ENCODE peak calls at places on chromosomes 16 and 17, in four cellular contexts. F is left ventricle myocardium inferior, J is brain microvascular endothelial cell, N is HL-60. Y is an unnamed sample.
A peak's percentile ranks its signal among the peaks of the same experiment; 100 is the strongest.

GRCh38 chr17:19753049-19753444 is 4.9 kb upstream of the ALDH3A1 start:
- DNase-seq in F (peak; percentile 55), J (peak; percentile 51), N (peak; percentile 57), Y (peak; percentile 77)

GRCh38 chr17:83131268-83132011 is 52.0 kb downstream of the METRNL start:
- DNase-seq in F (no peak), J (no peak), N (no peak), Y (no peak)

GRCh38 chr17:8846768-8847211 is 20.7 kb downstream of the PIK3R6 start:
- DNase-seq in F (no peak), J (peak; percentile 64), N (no peak), Y (peak; percentile 62)

GRCh38 chr17:43021739-43022512 is at the start of gene VAT1:
- DNase-seq in F (peak; percentile 86), J (peak; percentile 46), N (peak; percentile 81), Y (peak; percentile 80)

GRCh38 chr17:28717578-28718316 is at the start of gene RAB34:
- DNase-seq in F (peak; percentile 72), J (peak; percentile 70), N (no peak), Y (peak; percentile 80)

GRCh38 chr16:86495756-86496261 is 14.5 kb upstream of the FOXF1 start:
- DNase-seq in F (no peak), J (no peak), N (no peak), Y (no peak)

GRCh38 chr16:56851671-56852400 is 13.2 kb upstream of the SLC12A3 start:
- DNase-seq in F (no peak), J (peak; percentile 43), N (peak; percentile 22), Y (peak; percentile 52)

GRCh38 chr17:8947201-8947600 is 18.3 kb downstream of the PIK3R5 start:
- DNase-seq in F (no peak), J (peak; percentile 17), N (no peak), Y (no peak)

GRCh38 chr16:82177555-82177954 is 7.5 kb upstream of the MPHOSPH6 start:
- DNase-seq in F (no peak), J (no peak), N (no peak), Y (no peak)

GRCh38 chr16:6615661-6616060 is 717.0 kb upstream of the RBFOX1 start:
- DNase-seq in F (no peak), J (no peak), N (no peak), Y (no peak)

GRCh38 chr16:75322706-75323105 is 71.3 kb upstream of the BCAR1 start:
- DNase-seq in F (no peak), J (peak; percentile 69), N (no peak), Y (no peak)

GRCh38 chr16:8634991-8635736 is 13.7 kb downstream of the METTL22 start:
- DNase-seq in F (no peak), J (peak; percentile 42), N (no peak), Y (peak; percentile 45)

GRCh38 chr17:40122944-40123810 is 1.4 kb downstream of the MSL1 start:
- DNase-seq in F (peak; percentile 45), J (no peak), N (peak; percentile 58), Y (peak; percentile 49)

GRCh38 chr16:81429045-81429521 is 15.5 kb upstream of the CMIP start:
- DNase-seq in F (peak; percentile 31), J (peak; percentile 53), N (peak; percentile 51), Y (peak; percentile 60)

GRCh38 chr17:43334744-43335400 is 63.9 kb upstream of the ARL4D start:
- DNase-seq in F (no peak), J (no peak), N (no peak), Y (no peak)

GRCh38 chr17:78617371-78618061 is 40.3 kb upstream of the DNAH17 start:
- DNase-seq in F (no peak), J (peak; percentile 34), N (no peak), Y (no peak)

GRCh38 chr16:55488306-55488705 is 9.3 kb downstream of the MMP2 start:
- DNase-seq in F (no peak), J (no peak), N (no peak), Y (no peak)

GRCh38 chr16:1770328-1771071 is 843 bp downstream of the NME3 start:
- DNase-seq in F (peak; percentile 62), J (peak; percentile 33), N (no peak), Y (peak; percentile 61)

GRCh38 chr16:77250395-77250794 is 51.2 kb downstream of the SYCE1L start:
- DNase-seq in F (no peak), J (no peak), N (no peak), Y (no peak)

GRCh38 chr17:37406635-37407455 is at the start of the genes ACACA and TADA2A:
- DNase-seq in F (peak; percentile 82), J (peak; percentile 9), N (peak; percentile 81), Y (peak; percentile 85)

GRCh38 chr17:73984981-73985380 is 218.5 kb upstream of the RPL38 start:
- DNase-seq in F (no peak), J (no peak), N (peak; percentile 7), Y (no peak)

GRCh38 chr16:69930117-69930776 is 20.9 kb upstream of the CLEC18A start:
- DNase-seq in F (peak; percentile 32), J (peak; percentile 50), N (peak; percentile 44), Y (peak; percentile 75)

GRCh38 chr16:47320546-47321315 is 140.1 kb downstream of the ITFG1 start:
- DNase-seq in F (no peak), J (no peak), N (no peak), Y (peak; percentile 21)

GRCh38 chr17:1998426-1998784 is 26.7 kb downstream of the RTN4RL1 start:
- DNase-seq in F (no peak), J (no peak), N (no peak), Y (no peak)

GRCh38 chr16:743794-744500 is 3.1 kb upstream of the CIAO3 start:
- DNase-seq in F (no peak), J (no peak), N (no peak), Y (no peak)

GRCh38 chr16:14427371-14427948 is 202.6 kb downstream of the PARN start:
- DNase-seq in F (no peak), J (no peak), N (no peak), Y (peak; percentile 39)

GRCh38 chr16:56713794-56714193 is 16.1 kb upstream of the NUP93 start:
- DNase-seq in F (no peak), J (no peak), N (no peak), Y (no peak)

GRCh38 chr17:42536048-42536371 is at the start of gene NAGLU:
- DNase-seq in F (peak; percentile 98), J (peak; percentile 81), N (peak; percentile 93), Y (peak; percentile 84)

GRCh38 chr17:48692049-48692448 is 30.3 kb downstream of the PRAC1 start:
- DNase-seq in F (no peak), J (no peak), N (no peak), Y (no peak)

DNA sequence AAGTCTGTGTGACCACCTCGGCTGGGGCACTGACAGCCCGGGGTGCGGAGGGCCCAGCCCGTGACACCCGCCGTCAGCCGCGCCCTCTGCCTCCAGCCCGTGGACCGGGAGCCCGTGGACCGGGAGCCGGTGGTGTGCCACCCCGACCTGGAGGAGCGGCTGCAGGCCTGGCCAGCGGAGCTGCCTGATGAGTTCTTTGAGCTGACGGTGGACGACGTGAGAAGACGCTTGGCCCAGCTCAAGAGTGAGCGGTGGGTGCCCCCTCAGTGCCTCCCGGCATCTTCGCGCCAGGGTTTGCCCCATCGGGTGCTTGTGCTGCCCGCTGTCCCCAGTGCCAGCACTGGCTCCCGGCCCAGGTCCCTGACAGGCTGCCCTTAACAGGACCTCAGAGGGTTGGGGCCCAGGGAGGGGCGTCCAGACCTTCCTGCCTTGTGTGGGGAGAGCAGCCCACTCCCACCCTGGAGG is 13.7 kb downstream of the CENPX start:
- DNase-seq in F (peak; percentile 51), J (no peak), N (no peak), Y (no peak)
- TF ChIP-seq CTCF in F (no peak), J (no peak), N (no peak), Y (no peak)

DNA sequence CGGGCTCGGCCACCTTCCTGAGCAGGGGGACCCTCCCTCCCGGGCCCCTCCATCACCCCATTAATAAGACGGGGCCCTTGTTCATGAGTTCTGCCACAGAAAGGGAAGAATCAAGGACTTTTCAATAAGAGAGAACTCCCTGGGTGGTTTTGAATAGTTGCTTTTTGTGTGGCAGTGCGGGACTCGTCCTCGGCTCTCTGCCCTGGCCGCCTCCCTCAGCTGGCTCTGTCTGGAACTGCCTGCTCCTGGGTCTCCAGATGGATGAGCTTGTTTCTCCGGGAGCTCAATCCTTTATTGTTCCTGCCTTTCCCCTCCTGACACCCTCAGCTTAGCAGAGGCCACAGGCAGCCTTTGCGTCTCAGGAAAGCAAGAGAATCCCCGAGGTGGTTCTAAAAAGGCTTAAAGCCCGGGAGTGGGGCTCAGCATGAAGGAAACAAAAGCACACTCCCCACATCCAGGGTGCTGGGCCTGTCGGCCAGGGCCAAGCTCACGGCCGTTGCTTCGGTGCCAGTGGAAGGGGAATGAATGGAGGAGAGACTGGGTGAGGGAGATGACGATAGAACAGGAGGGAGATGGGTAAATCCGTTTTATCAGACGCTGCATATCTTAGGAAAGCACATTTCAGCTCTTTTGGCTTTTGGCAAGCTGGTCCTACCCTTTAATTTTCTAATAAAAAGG is 60.2 kb downstream of the RAI1 start:
- DNase-seq in F (no peak), J (no peak), N (no peak), Y (peak; percentile 44)
- H3K4me3 ChIP-seq in F (no peak overlapping the region), J (no peak overlapping the region), N (no peak overlapping the region), Y (no peak overlapping the region)

GRCh38 chr17:45814622-45815606 is 29.8 kb upstream of the SPPL2C start:
- DNase-seq in F (no peak), J (no peak), N (no peak), Y (no peak)

GRCh38 chr17:45809484-45809883 is 25.4 kb downstream of the CRHR1 start:
- DNase-seq in F (no peak), J (no peak), N (no peak), Y (no peak)

GRCh38 chr17:45815752-45816151 is 28.9 kb upstream of the SPPL2C start:
- DNase-seq in F (no peak), J (no peak), N (no peak), Y (no peak)

GRCh38 chr17:45812102-45812501 is 28.0 kb downstream of the CRHR1 start:
- DNase-seq in F (no peak), J (no peak), N (no peak), Y (peak; percentile 17)

DNA sequence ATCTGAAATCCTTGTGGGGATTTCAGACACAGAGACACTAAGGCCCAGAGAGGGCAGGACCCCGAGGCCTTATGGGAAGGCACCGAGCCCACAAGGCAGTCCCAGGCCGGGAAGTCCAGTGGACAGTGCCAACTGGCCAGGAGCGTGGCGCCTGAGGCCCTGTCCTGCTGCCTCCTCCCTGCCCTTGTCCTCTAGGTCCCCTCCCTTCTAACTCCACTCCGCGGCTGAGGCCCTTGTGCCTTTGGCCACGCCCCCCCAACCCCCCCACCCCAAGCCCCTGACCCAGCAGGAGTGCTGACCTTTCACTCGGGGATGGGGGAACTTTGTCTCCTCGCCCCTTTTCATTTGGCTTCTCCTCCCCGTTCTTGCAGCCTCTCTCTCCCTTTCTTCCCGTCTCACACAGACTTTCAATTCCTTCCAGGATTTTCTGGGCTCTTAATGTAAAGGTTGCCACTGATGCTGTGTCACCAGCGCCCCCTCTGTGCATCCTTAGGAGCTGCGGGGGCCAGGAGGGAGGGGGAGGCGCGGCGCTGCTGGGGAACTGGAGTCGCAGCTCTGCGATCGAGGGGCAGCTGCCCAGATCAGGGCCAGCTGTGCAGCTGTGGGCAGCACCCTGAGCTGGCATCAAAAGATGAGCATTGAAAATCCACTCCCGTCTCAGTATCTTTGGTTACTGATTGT is 29.1 kb downstream of the CRHR1 start:
- DNase-seq in F (no peak), J (no peak), N (no peak), Y (peak; percentile 3)
- TF ChIP-seq CTCF in F (no peak), J (peak; percentile 56), N (no peak), Y (peak; percentile 13)

GRCh38 chr17:50144845-50145531 is 5.5 kb downstream of the PPP1R9B start:
- DNase-seq in F (no peak), J (no peak), N (no peak), Y (no peak)

GRCh38 chr17:50146927-50147640 is 3.4 kb downstream of the PPP1R9B start:
- DNase-seq in F (no peak), J (no peak), N (no peak), Y (no peak)

GRCh38 chr17:50147841-50148225 is 2.6 kb downstream of the PPP1R9B start:
- DNase-seq in F (no peak), J (no peak), N (no peak), Y (no peak)

GRCh38 chr17:50145532-50146229 is 4.8 kb downstream of the PPP1R9B start:
- DNase-seq in F (no peak), J (no peak), N (no peak), Y (no peak)

GRCh38 chr17:50146230-50146926 is 4.1 kb downstream of the PPP1R9B start:
- DNase-seq in F (no peak), J (no peak), N (no peak), Y (no peak)
- H3K4me3 ChIP-seq in F (peak overlapping the region; percentile 98), J (peak overlapping the region; percentile 81), N (peak overlapping the region; percentile 79), Y (no peak overlapping the region)

Y was measured in cardiac fibroblast.